ENCODE peak calls at places on chromosome 15, in four cellular contexts. V, M, I and J are unnamed samples.

GRCh38 chr15:56076651-56077050 is 83.2 kb upstream of the NEDD4 start:
- DNase-seq in I (no peak), V (no peak), M (no peak), J (no peak)

GRCh38 chr15:62301993-62302665 is 137.0 kb upstream of the C2CD4B start:
- DNase-seq in V (peak), M (no peak), I (no peak), J (no peak)

GRCh38 chr15:64068133-64068532 is 21.8 kb upstream of the DAPK2 start:
- DNase-seq in M (no peak), V (no peak), I (no peak), J (no peak)

GRCh38 chr15:51973775-51974174 is 2.2 kb upstream of the LEO1 start:
- DNase-seq in V (no peak), I (no peak), M (no peak), J (no peak)

GRCh38 chr15:26771917-26772587 is 814 bp downstream of the GABRB3 start:
- DNase-seq in I (no peak), V (peak), M (no peak), J (no peak)

GRCh38 chr15:57319226-57319918 is 56.9 kb upstream of the CGNL1 start:
- DNase-seq in I (no peak), M (no peak), V (no peak), J (no peak)

GRCh38 chr15:28985691-28986090 is 99.9 kb downstream of the APBA2 start:
- DNase-seq in I (no peak), M (no peak), V (no peak), J (no peak)

GRCh38 chr15:59364238-59364637 is 8.4 kb downstream of the MYO1E start:
- DNase-seq in M (no peak), I (no peak), V (peak), J (no peak)

GRCh38 chr15:81942655-81943054 is 103.2 kb downstream of the MEX3B start:
- DNase-seq in I (no peak), V (no peak), M (no peak), J (no peak)

GRCh38 chr15:64527263-64527984 is 67.0 kb downstream of the ZNF609 start:
- DNase-seq in M (no peak), V (peak), I (no peak), J (no peak)

GRCh38 chr15:51386029-51386428 is 44.6 kb downstream of the GLDN start:
- DNase-seq in M (no peak), V (no peak), I (no peak), J (peak)

GRCh38 chr15:37764733-37765191 is 169.7 kb upstream of the TMCO5A start:
- DNase-seq in V (peak), I (no peak), M (no peak), J (no peak)

GRCh38 chr15:39113741-39114140 is 467.1 kb upstream of the THBS1 start:
- DNase-seq in I (no peak), V (no peak), M (no peak), J (no peak)

GRCh38 chr15:81899730-81900129 is 146.1 kb downstream of the MEX3B start:
- DNase-seq in I (no peak), V (no peak), M (no peak), J (no peak)

GRCh38 chr15:22893881-22894280 is 55.4 kb downstream of the NIPA2 start:
- DNase-seq in M (no peak), V (no peak), I (no peak), J (no peak)

GRCh38 chr15:91852741-91853500 is 587 bp upstream of the SLCO3A1 start:
- DNase-seq in M (peak), I (peak), V (peak), J (peak)

GRCh38 chr15:70358871-70359647 is 261.3 kb upstream of the TLE3 start:
- DNase-seq in M (peak), I (no peak), V (no peak), J (peak)

GRCh38 chr15:68668926-68669600 is 90.3 kb downstream of the CORO2B start:
- DNase-seq in I (no peak), V (no peak), M (peak), J (peak)

GRCh38 chr15:77440378-77440999 is 19.8 kb downstream of the HMG20A start:
- DNase-seq in M (no peak), I (peak), V (peak), J (no peak)

GRCh38 chr15:68203486-68203885 is 1.6 kb downstream of the CALML4 start:
- DNase-seq in M (no peak), V (no peak), I (no peak), J (peak)

GRCh38 chr15:58597943-58598828 is 151.3 kb downstream of the ADAM10 start:
- DNase-seq in I (no peak), M (no peak), V (no peak), J (no peak)